ENCODE peak calls at places on chromosomes 5 and 9, in eight cellular contexts. One of them, this sample, is unnamed.
A peak's percentile ranks its signal among the peaks of the same experiment; 100 is the strongest.

GRCh38 chr5:68303038-68303738 is 87.6 kb downstream of the PIK3R1 start:
- DNase-seq in heart left ventricle: no peak
- DNase-seq in ovary: no peak
- DNase-seq in stimulated activated CD8-positive, alpha-beta memory T cell treated with anti-CD3 and anti-CD28 coated beads, Interleukin-4, amount 100 ng/mL, for 24 hours: no peak
- DNase-seq in stimulated activated naive CD8-positive, alpha-beta T cell treated with anti-CD3 and anti-CD28 coated beads, Interleukin-15, Interleukin-2, amounts not matched to agents 100 U/mL and 50 U/mL, for 24 hours: no peak
- DNase-seq in HFF-Myc: peak; percentile 39
- DNase-seq in KG1: no peak
- DNase-seq in GM13977: no peak
- DNase-seq in this sample: no peak

GRCh38 chr9:127384016-127384730 is 12.8 kb upstream of the SLC2A8 start:
- DNase-seq in heart left ventricle: no peak
- DNase-seq in stimulated activated CD8-positive, alpha-beta memory T cell treated with anti-CD3 and anti-CD28 coated beads, Interleukin-4, amount 100 ng/mL, for 24 hours: no peak
- DNase-seq in GM13977: no peak
- DNase-seq in stimulated activated naive CD8-positive, alpha-beta T cell treated with anti-CD3 and anti-CD28 coated beads, Interleukin-15, Interleukin-2, amounts not matched to agents 100 U/mL and 50 U/mL, for 24 hours: no peak
- DNase-seq in HFF-Myc: no peak
- DNase-seq in ovary: no peak
- DNase-seq in KG1: no peak
- DNase-seq in this sample: no peak

GRCh38 chr9:133561976-133562554 is 27.6 kb downstream of the ADAMTSL2 start:
- DNase-seq in HFF-Myc: no peak
- DNase-seq in ovary: no peak
- DNase-seq in KG1: no peak
- DNase-seq in heart left ventricle: no peak
- DNase-seq in stimulated activated CD8-positive, alpha-beta memory T cell treated with anti-CD3 and anti-CD28 coated beads, Interleukin-4, amount 100 ng/mL, for 24 hours: no peak
- DNase-seq in stimulated activated naive CD8-positive, alpha-beta T cell treated with anti-CD3 and anti-CD28 coated beads, Interleukin-15, Interleukin-2, amounts not matched to agents 100 U/mL and 50 U/mL, for 24 hours: no peak
- DNase-seq in GM13977: no peak
- DNase-seq in this sample: no peak

GRCh38 chr9:36165766-36166149 is 3.4 kb upstream of the CCIN start:
- DNase-seq in HFF-Myc: no peak
- DNase-seq in stimulated activated naive CD8-positive, alpha-beta T cell treated with anti-CD3 and anti-CD28 coated beads, Interleukin-15, Interleukin-2, amounts not matched to agents 100 U/mL and 50 U/mL, for 24 hours: no peak
- DNase-seq in GM13977: no peak
- DNase-seq in ovary: no peak
- DNase-seq in KG1: no peak
- DNase-seq in stimulated activated CD8-positive, alpha-beta memory T cell treated with anti-CD3 and anti-CD28 coated beads, Interleukin-4, amount 100 ng/mL, for 24 hours: no peak
- DNase-seq in heart left ventricle: no peak
- DNase-seq in this sample: no peak

GRCh38 chr5:157963761-157964160 is 104.8 kb upstream of the CLINT1 start:
- DNase-seq in heart left ventricle: no peak
- DNase-seq in KG1: no peak
- DNase-seq in HFF-Myc: no peak
- DNase-seq in stimulated activated CD8-positive, alpha-beta memory T cell treated with anti-CD3 and anti-CD28 coated beads, Interleukin-4, amount 100 ng/mL, for 24 hours: no peak
- DNase-seq in stimulated activated naive CD8-positive, alpha-beta T cell treated with anti-CD3 and anti-CD28 coated beads, Interleukin-15, Interleukin-2, amounts not matched to agents 100 U/mL and 50 U/mL, for 24 hours: no peak
- DNase-seq in ovary: no peak
- DNase-seq in GM13977: no peak
- DNase-seq in this sample: no peak

GRCh38 chr9:105958587-105958986 is 264.2 kb downstream of the TMEM38B start:
- DNase-seq in heart left ventricle: no peak
- DNase-seq in HFF-Myc: no peak
- DNase-seq in stimulated activated naive CD8-positive, alpha-beta T cell treated with anti-CD3 and anti-CD28 coated beads, Interleukin-15, Interleukin-2, amounts not matched to agents 100 U/mL and 50 U/mL, for 24 hours: no peak
- DNase-seq in stimulated activated CD8-positive, alpha-beta memory T cell treated with anti-CD3 and anti-CD28 coated beads, Interleukin-4, amount 100 ng/mL, for 24 hours: no peak
- DNase-seq in KG1: no peak
- DNase-seq in GM13977: no peak
- DNase-seq in ovary: no peak
- DNase-seq in this sample: no peak

GRCh38 chr5:26227245-26227644 is 811.1 kb downstream of the CDH9 start:
- DNase-seq in ovary: no peak
- DNase-seq in KG1: no peak
- DNase-seq in stimulated activated CD8-positive, alpha-beta memory T cell treated with anti-CD3 and anti-CD28 coated beads, Interleukin-4, amount 100 ng/mL, for 24 hours: no peak
- DNase-seq in HFF-Myc: no peak
- DNase-seq in stimulated activated naive CD8-positive, alpha-beta T cell treated with anti-CD3 and anti-CD28 coated beads, Interleukin-15, Interleukin-2, amounts not matched to agents 100 U/mL and 50 U/mL, for 24 hours: no peak
- DNase-seq in GM13977: no peak
- DNase-seq in heart left ventricle: no peak
- DNase-seq in this sample: no peak

GRCh38 chr9:38126730-38127129 is 57.7 kb upstream of the SHB start:
- DNase-seq in KG1: no peak
- DNase-seq in stimulated activated naive CD8-positive, alpha-beta T cell treated with anti-CD3 and anti-CD28 coated beads, Interleukin-15, Interleukin-2, amounts not matched to agents 100 U/mL and 50 U/mL, for 24 hours: no peak
- DNase-seq in GM13977: no peak
- DNase-seq in HFF-Myc: no peak
- DNase-seq in ovary: no peak
- DNase-seq in heart left ventricle: no peak
- DNase-seq in stimulated activated CD8-positive, alpha-beta memory T cell treated with anti-CD3 and anti-CD28 coated beads, Interleukin-4, amount 100 ng/mL, for 24 hours: no peak
- DNase-seq in this sample: no peak

GRCh38 chr5:10455273-10455670 is 13.6 kb downstream of the ROPN1L start:
- DNase-seq in KG1: no peak
- DNase-seq in heart left ventricle: no peak
- DNase-seq in GM13977: no peak
- DNase-seq in HFF-Myc: no peak
- DNase-seq in stimulated activated CD8-positive, alpha-beta memory T cell treated with anti-CD3 and anti-CD28 coated beads, Interleukin-4, amount 100 ng/mL, for 24 hours: no peak
- DNase-seq in stimulated activated naive CD8-positive, alpha-beta T cell treated with anti-CD3 and anti-CD28 coated beads, Interleukin-15, Interleukin-2, amounts not matched to agents 100 U/mL and 50 U/mL, for 24 hours: no peak
- DNase-seq in ovary: no peak
- DNase-seq in this sample: no peak

GRCh38 chr5:112419050-112419595 is at the start of gene EPB41L4A:
- DNase-seq in stimulated activated CD8-positive, alpha-beta memory T cell treated with anti-CD3 and anti-CD28 coated beads, Interleukin-4, amount 100 ng/mL, for 24 hours: no peak
- DNase-seq in stimulated activated naive CD8-positive, alpha-beta T cell treated with anti-CD3 and anti-CD28 coated beads, Interleukin-15, Interleukin-2, amounts not matched to agents 100 U/mL and 50 U/mL, for 24 hours: peak; percentile 7
- DNase-seq in heart left ventricle: peak; percentile 58
- DNase-seq in KG1: no peak
- DNase-seq in ovary: peak; percentile 20
- DNase-seq in GM13977: peak; percentile 28
- DNase-seq in HFF-Myc: no peak
- DNase-seq in this sample: peak; percentile 42

GRCh38 chr5:104513194-104513602 is 950.6 kb upstream of the NUDT12 start:
- DNase-seq in heart left ventricle: no peak
- DNase-seq in HFF-Myc: no peak
- DNase-seq in KG1: no peak
- DNase-seq in ovary: no peak
- DNase-seq in stimulated activated naive CD8-positive, alpha-beta T cell treated with anti-CD3 and anti-CD28 coated beads, Interleukin-15, Interleukin-2, amounts not matched to agents 100 U/mL and 50 U/mL, for 24 hours: no peak
- DNase-seq in GM13977: no peak
- DNase-seq in stimulated activated CD8-positive, alpha-beta memory T cell treated with anti-CD3 and anti-CD28 coated beads, Interleukin-4, amount 100 ng/mL, for 24 hours: no peak
- DNase-seq in this sample: no peak

GRCh38 chr5:127386557-127386956 is 96.0 kb downstream of the MEGF10 start:
- DNase-seq in stimulated activated CD8-positive, alpha-beta memory T cell treated with anti-CD3 and anti-CD28 coated beads, Interleukin-4, amount 100 ng/mL, for 24 hours: no peak
- DNase-seq in heart left ventricle: no peak
- DNase-seq in HFF-Myc: no peak
- DNase-seq in KG1: no peak
- DNase-seq in ovary: no peak
- DNase-seq in stimulated activated naive CD8-positive, alpha-beta T cell treated with anti-CD3 and anti-CD28 coated beads, Interleukin-15, Interleukin-2, amounts not matched to agents 100 U/mL and 50 U/mL, for 24 hours: no peak
- DNase-seq in GM13977: no peak
- DNase-seq in this sample: no peak

GRCh38 chr9:38447703-38448102 is 23.4 kb upstream of the IGFBPL1 start:
- DNase-seq in HFF-Myc: no peak
- DNase-seq in GM13977: no peak
- DNase-seq in ovary: no peak
- DNase-seq in stimulated activated CD8-positive, alpha-beta memory T cell treated with anti-CD3 and anti-CD28 coated beads, Interleukin-4, amount 100 ng/mL, for 24 hours: no peak
- DNase-seq in stimulated activated naive CD8-positive, alpha-beta T cell treated with anti-CD3 and anti-CD28 coated beads, Interleukin-15, Interleukin-2, amounts not matched to agents 100 U/mL and 50 U/mL, for 24 hours: no peak
- DNase-seq in heart left ventricle: no peak
- DNase-seq in KG1: no peak
- DNase-seq in this sample: no peak

GRCh38 chr9:784202-784601 is 57.3 kb upstream of the DMRT1 start:
- DNase-seq in KG1: no peak
- DNase-seq in ovary: no peak
- DNase-seq in stimulated activated CD8-positive, alpha-beta memory T cell treated with anti-CD3 and anti-CD28 coated beads, Interleukin-4, amount 100 ng/mL, for 24 hours: no peak
- DNase-seq in stimulated activated naive CD8-positive, alpha-beta T cell treated with anti-CD3 and anti-CD28 coated beads, Interleukin-15, Interleukin-2, amounts not matched to agents 100 U/mL and 50 U/mL, for 24 hours: no peak
- DNase-seq in heart left ventricle: no peak
- DNase-seq in GM13977: no peak
- DNase-seq in HFF-Myc: no peak
- DNase-seq in this sample: no peak

GRCh38 chr5:76404694-76405306 is 1.7 kb downstream of the IQGAP2 start:
- DNase-seq in stimulated activated naive CD8-positive, alpha-beta T cell treated with anti-CD3 and anti-CD28 coated beads, Interleukin-15, Interleukin-2, amounts not matched to agents 100 U/mL and 50 U/mL, for 24 hours: no peak
- DNase-seq in HFF-Myc: no peak
- DNase-seq in ovary: no peak
- DNase-seq in GM13977: no peak
- DNase-seq in stimulated activated CD8-positive, alpha-beta memory T cell treated with anti-CD3 and anti-CD28 coated beads, Interleukin-4, amount 100 ng/mL, for 24 hours: no peak
- DNase-seq in heart left ventricle: no peak
- DNase-seq in KG1: peak; percentile 68
- DNase-seq in this sample: no peak

GRCh38 chr5:86118542-86118941 is 499.2 kb upstream of the COX7C start:
- DNase-seq in HFF-Myc: no peak
- DNase-seq in heart left ventricle: no peak
- DNase-seq in GM13977: no peak
- DNase-seq in stimulated activated CD8-positive, alpha-beta memory T cell treated with anti-CD3 and anti-CD28 coated beads, Interleukin-4, amount 100 ng/mL, for 24 hours: no peak
- DNase-seq in stimulated activated naive CD8-positive, alpha-beta T cell treated with anti-CD3 and anti-CD28 coated beads, Interleukin-15, Interleukin-2, amounts not matched to agents 100 U/mL and 50 U/mL, for 24 hours: no peak
- DNase-seq in KG1: no peak
- DNase-seq in ovary: no peak
- DNase-seq in this sample: no peak

GRCh38 chr5:162128117-162128516 is 60.5 kb downstream of the GABRG2 start:
- DNase-seq in KG1: no peak
- DNase-seq in stimulated activated CD8-positive, alpha-beta memory T cell treated with anti-CD3 and anti-CD28 coated beads, Interleukin-4, amount 100 ng/mL, for 24 hours: no peak
- DNase-seq in heart left ventricle: no peak
- DNase-seq in GM13977: no peak
- DNase-seq in stimulated activated naive CD8-positive, alpha-beta T cell treated with anti-CD3 and anti-CD28 coated beads, Interleukin-15, Interleukin-2, amounts not matched to agents 100 U/mL and 50 U/mL, for 24 hours: no peak
- DNase-seq in HFF-Myc: no peak
- DNase-seq in ovary: no peak
- DNase-seq in this sample: no peak

GRCh38 chr5:137254695-137255094 is 244.4 kb downstream of the SPOCK1 start:
- DNase-seq in GM13977: no peak
- DNase-seq in KG1: no peak
- DNase-seq in heart left ventricle: no peak
- DNase-seq in stimulated activated naive CD8-positive, alpha-beta T cell treated with anti-CD3 and anti-CD28 coated beads, Interleukin-15, Interleukin-2, amounts not matched to agents 100 U/mL and 50 U/mL, for 24 hours: no peak
- DNase-seq in HFF-Myc: no peak
- DNase-seq in ovary: no peak
- DNase-seq in stimulated activated CD8-positive, alpha-beta memory T cell treated with anti-CD3 and anti-CD28 coated beads, Interleukin-4, amount 100 ng/mL, for 24 hours: no peak
- DNase-seq in this sample: no peak

GRCh38 chr5:35470866-35471265 is 146.8 kb upstream of the SPEF2 start:
- DNase-seq in GM13977: no peak
- DNase-seq in KG1: no peak
- DNase-seq in HFF-Myc: no peak
- DNase-seq in ovary: peak; percentile 17
- DNase-seq in stimulated activated naive CD8-positive, alpha-beta T cell treated with anti-CD3 and anti-CD28 coated beads, Interleukin-15, Interleukin-2, amounts not matched to agents 100 U/mL and 50 U/mL, for 24 hours: no peak
- DNase-seq in heart left ventricle: no peak
- DNase-seq in stimulated activated CD8-positive, alpha-beta memory T cell treated with anti-CD3 and anti-CD28 coated beads, Interleukin-4, amount 100 ng/mL, for 24 hours: no peak
- DNase-seq in this sample: no peak

GRCh38 chr5:135695656-135696055 is 116.9 kb upstream of the CXCL14 start:
- DNase-seq in ovary: no peak
- DNase-seq in GM13977: no peak
- DNase-seq in stimulated activated naive CD8-positive, alpha-beta T cell treated with anti-CD3 and anti-CD28 coated beads, Interleukin-15, Interleukin-2, amounts not matched to agents 100 U/mL and 50 U/mL, for 24 hours: no peak
- DNase-seq in heart left ventricle: no peak
- DNase-seq in stimulated activated CD8-positive, alpha-beta memory T cell treated with anti-CD3 and anti-CD28 coated beads, Interleukin-4, amount 100 ng/mL, for 24 hours: no peak
- DNase-seq in KG1: no peak
- DNase-seq in HFF-Myc: no peak
- DNase-seq in this sample: no peak

GRCh38 chr5:175689147-175689991 is 31.5 kb downstream of the HRH2 start:
- DNase-seq in GM13977: no peak
- DNase-seq in stimulated activated CD8-positive, alpha-beta memory T cell treated with anti-CD3 and anti-CD28 coated beads, Interleukin-4, amount 100 ng/mL, for 24 hours: no peak
- DNase-seq in heart left ventricle: no peak
- DNase-seq in stimulated activated naive CD8-positive, alpha-beta T cell treated with anti-CD3 and anti-CD28 coated beads, Interleukin-15, Interleukin-2, amounts not matched to agents 100 U/mL and 50 U/mL, for 24 hours: no peak
- DNase-seq in ovary: peak; percentile 32
- DNase-seq in HFF-Myc: no peak
- DNase-seq in KG1: no peak
- DNase-seq in this sample: no peak

GRCh38 chr5:67014957-67015400 is 181.6 kb downstream of the CD180 start:
- DNase-seq in heart left ventricle: no peak
- DNase-seq in KG1: no peak
- DNase-seq in GM13977: no peak
- DNase-seq in stimulated activated naive CD8-positive, alpha-beta T cell treated with anti-CD3 and anti-CD28 coated beads, Interleukin-15, Interleukin-2, amounts not matched to agents 100 U/mL and 50 U/mL, for 24 hours: no peak
- DNase-seq in ovary: no peak
- DNase-seq in HFF-Myc: no peak
- DNase-seq in stimulated activated CD8-positive, alpha-beta memory T cell treated with anti-CD3 and anti-CD28 coated beads, Interleukin-4, amount 100 ng/mL, for 24 hours: no peak
- DNase-seq in this sample: no peak

GRCh38 chr5:54959673-54960418 is 25.5 kb downstream of the ESM1 start:
- DNase-seq in stimulated activated CD8-positive, alpha-beta memory T cell treated with anti-CD3 and anti-CD28 coated beads, Interleukin-4, amount 100 ng/mL, for 24 hours: peak; percentile 12
- DNase-seq in ovary: no peak
- DNase-seq in heart left ventricle: no peak
- DNase-seq in HFF-Myc: no peak
- DNase-seq in KG1: no peak
- DNase-seq in GM13977: no peak
- DNase-seq in stimulated activated naive CD8-positive, alpha-beta T cell treated with anti-CD3 and anti-CD28 coated beads, Interleukin-15, Interleukin-2, amounts not matched to agents 100 U/mL and 50 U/mL, for 24 hours: peak; percentile 59
- DNase-seq in this sample: no peak

GRCh38 chr5:50440651-50441478 is at the start of gene EMB:
- DNase-seq in ovary: no peak
- DNase-seq in heart left ventricle: peak; percentile 71
- DNase-seq in stimulated activated CD8-positive, alpha-beta memory T cell treated with anti-CD3 and anti-CD28 coated beads, Interleukin-4, amount 100 ng/mL, for 24 hours: peak; percentile 66
- DNase-seq in GM13977: peak; percentile 56
- DNase-seq in stimulated activated naive CD8-positive, alpha-beta T cell treated with anti-CD3 and anti-CD28 coated beads, Interleukin-15, Interleukin-2, amounts not matched to agents 100 U/mL and 50 U/mL, for 24 hours: peak; percentile 81
- DNase-seq in KG1: peak; percentile 10
- DNase-seq in HFF-Myc: no peak
- DNase-seq in this sample: peak; percentile 63

GRCh38 chr9:5326893-5327548 is 12.7 kb downstream of the RLN1 start:
- DNase-seq in ovary: no peak
- DNase-seq in heart left ventricle: no peak
- DNase-seq in KG1: no peak
- DNase-seq in GM13977: no peak
- DNase-seq in HFF-Myc: no peak
- DNase-seq in stimulated activated CD8-positive, alpha-beta memory T cell treated with anti-CD3 and anti-CD28 coated beads, Interleukin-4, amount 100 ng/mL, for 24 hours: no peak
- DNase-seq in stimulated activated naive CD8-positive, alpha-beta T cell treated with anti-CD3 and anti-CD28 coated beads, Interleukin-15, Interleukin-2, amounts not matched to agents 100 U/mL and 50 U/mL, for 24 hours: no peak
- DNase-seq in this sample: peak; percentile 66

GRCh38 chr9:94867281-94867841 is 140.9 kb downstream of the AOPEP start:
- DNase-seq in stimulated activated naive CD8-positive, alpha-beta T cell treated with anti-CD3 and anti-CD28 coated beads, Interleukin-15, Interleukin-2, amounts not matched to agents 100 U/mL and 50 U/mL, for 24 hours: no peak
- DNase-seq in KG1: no peak
- DNase-seq in HFF-Myc: no peak
- DNase-seq in GM13977: no peak
- DNase-seq in ovary: peak; percentile 77
- DNase-seq in heart left ventricle: peak; percentile 73
- DNase-seq in stimulated activated CD8-positive, alpha-beta memory T cell treated with anti-CD3 and anti-CD28 coated beads, Interleukin-4, amount 100 ng/mL, for 24 hours: no peak
- DNase-seq in this sample: peak; percentile 19

GRCh38 chr5:146240951-146241350 is 37.5 kb downstream of the RBM27 start:
- DNase-seq in HFF-Myc: no peak
- DNase-seq in stimulated activated naive CD8-positive, alpha-beta T cell treated with anti-CD3 and anti-CD28 coated beads, Interleukin-15, Interleukin-2, amounts not matched to agents 100 U/mL and 50 U/mL, for 24 hours: no peak
- DNase-seq in ovary: no peak
- DNase-seq in GM13977: no peak
- DNase-seq in stimulated activated CD8-positive, alpha-beta memory T cell treated with anti-CD3 and anti-CD28 coated beads, Interleukin-4, amount 100 ng/mL, for 24 hours: no peak
- DNase-seq in KG1: no peak
- DNase-seq in heart left ventricle: no peak
- DNase-seq in this sample: no peak

GRCh38 chr5:135546014-135546413 is 10.2 kb upstream of the NEUROG1 start:
- DNase-seq in stimulated activated naive CD8-positive, alpha-beta T cell treated with anti-CD3 and anti-CD28 coated beads, Interleukin-15, Interleukin-2, amounts not matched to agents 100 U/mL and 50 U/mL, for 24 hours: no peak
- DNase-seq in HFF-Myc: no peak
- DNase-seq in stimulated activated CD8-positive, alpha-beta memory T cell treated with anti-CD3 and anti-CD28 coated beads, Interleukin-4, amount 100 ng/mL, for 24 hours: no peak
- DNase-seq in heart left ventricle: no peak
- DNase-seq in ovary: no peak
- DNase-seq in GM13977: no peak
- DNase-seq in KG1: no peak
- DNase-seq in this sample: no peak

GRCh38 chr9:105062222-105062850 is 134.4 kb upstream of the ABCA1 start:
- DNase-seq in KG1: no peak
- DNase-seq in stimulated activated naive CD8-positive, alpha-beta T cell treated with anti-CD3 and anti-CD28 coated beads, Interleukin-15, Interleukin-2, amounts not matched to agents 100 U/mL and 50 U/mL, for 24 hours: no peak
- DNase-seq in heart left ventricle: no peak
- DNase-seq in HFF-Myc: no peak
- DNase-seq in stimulated activated CD8-positive, alpha-beta memory T cell treated with anti-CD3 and anti-CD28 coated beads, Interleukin-4, amount 100 ng/mL, for 24 hours: no peak
- DNase-seq in GM13977: no peak
- DNase-seq in ovary: no peak
- DNase-seq in this sample: no peak

GRCh38 chr5:171747061-171747859 is 38.4 kb upstream of the SMIM23 start:
- DNase-seq in stimulated activated CD8-positive, alpha-beta memory T cell treated with anti-CD3 and anti-CD28 coated beads, Interleukin-4, amount 100 ng/mL, for 24 hours: no peak
- DNase-seq in KG1: no peak
- DNase-seq in GM13977: no peak
- DNase-seq in ovary: no peak
- DNase-seq in stimulated activated naive CD8-positive, alpha-beta T cell treated with anti-CD3 and anti-CD28 coated beads, Interleukin-15, Interleukin-2, amounts not matched to agents 100 U/mL and 50 U/mL, for 24 hours: no peak
- DNase-seq in heart left ventricle: no peak
- DNase-seq in HFF-Myc: no peak
- DNase-seq in this sample: no peak

GRCh38 chr9:3181049-3181953 is 337.4 kb upstream of the PUM3 start:
- DNase-seq in heart left ventricle: no peak
- DNase-seq in stimulated activated naive CD8-positive, alpha-beta T cell treated with anti-CD3 and anti-CD28 coated beads, Interleukin-15, Interleukin-2, amounts not matched to agents 100 U/mL and 50 U/mL, for 24 hours: peak; percentile 45
- DNase-seq in stimulated activated CD8-positive, alpha-beta memory T cell treated with anti-CD3 and anti-CD28 coated beads, Interleukin-4, amount 100 ng/mL, for 24 hours: peak; percentile 8
- DNase-seq in GM13977: peak; percentile 57
- DNase-seq in HFF-Myc: no peak
- DNase-seq in ovary: no peak
- DNase-seq in KG1: no peak
- DNase-seq in this sample: peak; percentile 55

GRCh38 chr5:176533894-176534611 is 3.1 kb downstream of the RNF44 start:
- DNase-seq in HFF-Myc: no peak
- DNase-seq in ovary: peak; percentile 33
- DNase-seq in stimulated activated naive CD8-positive, alpha-beta T cell treated with anti-CD3 and anti-CD28 coated beads, Interleukin-15, Interleukin-2, amounts not matched to agents 100 U/mL and 50 U/mL, for 24 hours: peak; percentile 54
- DNase-seq in GM13977: peak; percentile 63
- DNase-seq in stimulated activated CD8-positive, alpha-beta memory T cell treated with anti-CD3 and anti-CD28 coated beads, Interleukin-4, amount 100 ng/mL, for 24 hours: no peak
- DNase-seq in heart left ventricle: no peak
- DNase-seq in KG1: no peak
- DNase-seq in this sample: no peak

GRCh38 chr5:10724799-10725507 is 36.1 kb downstream of the DAP start:
- DNase-seq in GM13977: no peak
- DNase-seq in stimulated activated naive CD8-positive, alpha-beta T cell treated with anti-CD3 and anti-CD28 coated beads, Interleukin-15, Interleukin-2, amounts not matched to agents 100 U/mL and 50 U/mL, for 24 hours: no peak
- DNase-seq in heart left ventricle: peak; percentile 72
- DNase-seq in stimulated activated CD8-positive, alpha-beta memory T cell treated with anti-CD3 and anti-CD28 coated beads, Interleukin-4, amount 100 ng/mL, for 24 hours: no peak
- DNase-seq in HFF-Myc: peak; percentile 53
- DNase-seq in ovary: peak; percentile 23
- DNase-seq in KG1: no peak
- DNase-seq in this sample: no peak

GRCh38 chr5:145637396-145637795 is 197.7 kb downstream of the PRELID2 start:
- DNase-seq in stimulated activated CD8-positive, alpha-beta memory T cell treated with anti-CD3 and anti-CD28 coated beads, Interleukin-4, amount 100 ng/mL, for 24 hours: no peak
- DNase-seq in KG1: no peak
- DNase-seq in HFF-Myc: no peak
- DNase-seq in GM13977: no peak
- DNase-seq in stimulated activated naive CD8-positive, alpha-beta T cell treated with anti-CD3 and anti-CD28 coated beads, Interleukin-15, Interleukin-2, amounts not matched to agents 100 U/mL and 50 U/mL, for 24 hours: no peak
- DNase-seq in ovary: no peak
- DNase-seq in heart left ventricle: no peak
- DNase-seq in this sample: no peak

This sample was measured in progenitor cell of endocrine pancreas.